ENCODE peak calls at places on chromosomes 6 and 20, in five cellular contexts. X is Panc1; G is BJ; W is CD8-positive, alpha-beta memory T cell; C is esophagus muscularis mucosa. M is an unnamed sample.

GRCh38 chr6:13431861-13432465 is 55.4 kb downstream of the GFOD1 start:
- DNase-seq in X (no peak), G (no peak), W (no peak), C (no peak), M (no peak)

GRCh38 chr20:44129996-44130718 is 56.8 kb downstream of the JPH2 start:
- DNase-seq in X (no peak), G (no peak), W (no peak), C (no peak), M (peak)

GRCh38 chr20:9949563-9949962 is 85.2 kb upstream of the ANKEF1 start:
- DNase-seq in X (no peak), G (no peak), W (no peak), C (no peak), M (no peak)

GRCh38 chr6:87756858-87757257 is 54.8 kb upstream of the AKIRIN2 start:
- DNase-seq in X (no peak), G (peak), W (no peak), C (no peak), M (peak)

GRCh38 chr6:31125586-31126363 is 5.5 kb upstream of the CDSN start:
- DNase-seq in X (no peak), G (no peak), W (no peak), C (no peak), M (peak)

GRCh38 chr20:47150403-47151152 is 205.9 kb downstream of the ZMYND8 start:
- DNase-seq in X (peak), G (no peak), W (no peak), C (no peak), M (no peak)

GRCh38 chr20:48041078-48041780 is 255.9 kb upstream of the SULF2 start:
- DNase-seq in X (no peak), G (no peak), W (no peak), C (no peak), M (no peak)

GRCh38 chr6:139650941-139651340 is 276.5 kb upstream of the CITED2 start:
- DNase-seq in X (no peak), G (no peak), W (no peak), C (no peak), M (no peak)

GRCh38 chr20:41392295-41392694 is 25.7 kb upstream of the EMILIN3 start:
- DNase-seq in X (no peak), G (no peak), W (no peak), C (no peak), M (no peak)

GRCh38 chr6:5053038-5053437 is 32.1 kb upstream of the PPP1R3G start:
- DNase-seq in X (no peak), G (no peak), W (no peak), C (no peak), M (no peak)

GRCh38 chr6:143952947-143953346 is 55.1 kb downstream of the PLAGL1 start:
- DNase-seq in X (no peak), G (no peak), W (no peak), C (no peak), M (no peak)

GRCh38 chr6:20137288-20137687 is 75.0 kb downstream of the MBOAT1 start:
- DNase-seq in X (no peak), G (no peak), W (no peak), C (no peak), M (no peak)

GRCh38 chr6:35415065-35415880 is 36.9 kb upstream of the FANCE start:
- DNase-seq in X (no peak), G (no peak), W (no peak), C (no peak), M (peak)

GRCh38 chr20:41135187-41135887 is 2.0 kb upstream of the PLCG1 start:
- DNase-seq in X (no peak), G (no peak), W (peak), C (no peak), M (no peak)

GRCh38 chr20:51650685-51651134 is 108.2 kb upstream of the NFATC2 start:
- DNase-seq in X (no peak), G (no peak), W (no peak), C (no peak), M (no peak)

GRCh38 chr6:127464161-127464880 is 5.1 kb upstream of the KIAA0408 start:
- DNase-seq in X (no peak), G (peak), W (no peak), C (no peak), M (peak)

GRCh38 chr6:20234136-20234535 is 21.9 kb upstream of the MBOAT1 start:
- DNase-seq in X (no peak), G (no peak), W (no peak), C (no peak), M (no peak)

GRCh38 chr6:144104898-144105487 is 9.6 kb upstream of the SF3B5 start:
- DNase-seq in X (peak), G (peak), W (no peak), C (no peak), M (peak)

GRCh38 chr6:32796848-32797776 is 19.7 kb downstream of the HLA-DOB start:
- DNase-seq in X (peak), G (no peak), W (peak), C (peak), M (no peak)

GRCh38 chr6:104995989-104996617 is 39.2 kb downstream of the LIN28B start:
- DNase-seq in X (peak), G (no peak), W (no peak), C (no peak), M (peak)

GRCh38 chr6:87333591-87334181 is 4.6 kb upstream of the GJB7 start:
- DNase-seq in X (no peak), G (peak), W (no peak), C (no peak), M (no peak)

GRCh38 chr20:17624070-17624469 is 54.2 kb downstream of the DSTN start:
- DNase-seq in X (no peak), G (no peak), W (no peak), C (no peak), M (no peak)

GRCh38 chr20:48846516-48847492 is 19.0 kb upstream of the PREX1 start:
- DNase-seq in X (no peak), G (no peak), W (no peak), C (no peak), M (no peak)

GRCh38 chr6:56954389-56955170 is at the start of gene BEND6:
- DNase-seq in X (no peak), G (no peak), W (no peak), C (no peak), M (peak)

GRCh38 chr6:127547215-127547614 is 28.1 kb upstream of the MTCL3 start:
- DNase-seq in X (no peak), G (no peak), W (no peak), C (no peak), M (no peak)

GRCh38 chr6:168355716-168356522 is 36.3 kb upstream of the DACT2 start:
- DNase-seq in X (no peak), G (no peak), W (no peak), C (no peak), M (no peak)

GRCh38 chr20:63772781-63773520 is 33.4 kb downstream of the SLC2A4RG start:
- DNase-seq in X (no peak), G (no peak), W (no peak), C (no peak), M (no peak)

GRCh38 chr20:8399963-8400362 is 267.9 kb downstream of the PLCB1 start:
- DNase-seq in X (no peak), G (no peak), W (no peak), C (no peak), M (no peak)

GRCh38 chr6:108518714-108519576 is 41.8 kb upstream of the FOXO3 start:
- DNase-seq in X (peak), G (no peak), W (no peak), C (no peak), M (no peak)

GRCh38 chr20:20664795-20665194 is 47.6 kb downstream of the RALGAPA2 start:
- DNase-seq in X (peak), G (no peak), W (no peak), C (no peak), M (no peak)

GRCh38 chr20:36645998-36646397 is at the start of gene SLA2:
- DNase-seq in X (no peak), G (no peak), W (peak), C (no peak), M (no peak)

GRCh38 chr6:19782588-19782987 is 54.6 kb upstream of the ID4 start:
- DNase-seq in X (no peak), G (no peak), W (no peak), C (no peak), M (no peak)

GRCh38 chr6:169591616-169592015 is 110.2 kb downstream of the WDR27 start:
- DNase-seq in X (no peak), G (no peak), W (no peak), C (no peak), M (no peak)

GRCh38 chr6:169590376-169590939 is 111.4 kb downstream of the WDR27 start:
- DNase-seq in X (no peak), G (no peak), W (no peak), C (no peak), M (no peak)

GRCh38 chr6:169589293-169589692 is 112.5 kb downstream of the WDR27 start:
- DNase-seq in X (peak), G (no peak), W (no peak), C (no peak), M (no peak)

GRCh38 chr6:169589699-169590257 is 112.1 kb downstream of the WDR27 start:
- DNase-seq in X (peak), G (no peak), W (no peak), C (no peak), M (no peak)

DNA sequence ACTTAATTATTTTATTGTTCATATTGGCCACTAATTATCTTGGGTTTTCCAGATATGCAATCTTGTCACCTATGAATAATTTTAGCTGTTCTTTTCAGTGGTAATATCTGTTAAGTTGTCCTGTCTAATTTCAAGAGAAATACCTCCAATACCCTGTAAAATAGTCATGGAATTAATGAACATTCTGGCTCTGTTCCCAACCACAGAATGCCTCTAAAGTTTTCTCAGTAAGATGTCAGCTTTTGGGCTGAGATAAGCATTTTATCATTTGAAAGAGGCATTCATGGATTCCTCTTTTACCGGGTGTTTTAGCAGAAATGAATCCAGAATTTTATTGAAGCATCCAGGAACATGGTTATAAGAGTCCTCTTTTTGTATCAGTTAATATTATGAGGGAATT is 109.3 kb downstream of the WDR27 start:
- DNase-seq in X (no peak), G (peak), W (no peak), C (no peak), M (peak)
- H3K4me3 ChIP-seq in X (no peak), G (no peak), W (no peak), C (no peak), M (no peak)

DNA sequence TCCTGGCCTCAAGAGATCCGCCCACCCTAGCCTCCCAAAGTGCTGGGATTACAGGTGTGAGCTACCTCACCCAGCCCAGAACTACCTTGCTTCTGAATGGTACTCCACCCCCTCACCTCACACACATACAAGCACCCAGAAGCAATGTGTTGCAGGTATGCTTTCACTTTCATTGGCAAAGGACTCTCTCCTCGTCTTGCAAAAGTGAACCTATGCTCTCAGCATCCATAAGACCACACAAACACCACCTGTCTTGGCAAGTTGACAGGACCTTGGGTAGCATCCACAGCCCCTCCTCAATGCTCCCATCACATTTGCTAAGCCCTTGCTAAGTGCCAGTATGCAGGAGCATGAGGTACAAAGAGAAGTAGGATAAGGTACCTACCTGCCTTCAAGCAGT is 3.7 kb downstream of the KIF13A start:
- DNase-seq in X (no peak), G (no peak), W (no peak), C (no peak), M (no peak)
- H3K4me3 ChIP-seq in X (no peak), G (no peak), W (no peak), C (no peak), M (no peak)

GRCh38 chr6:1381397-1382330 is 7.7 kb upstream of the FOXF2 start:
- DNase-seq in X (no peak), G (no peak), W (peak), C (no peak), M (no peak)
- H3K4me3 ChIP-seq in X (peak), G (peak), W (no peak), C (peak), M (peak)

GRCh38 chr6:36805107-36805797 is 34.0 kb downstream of the CPNE5 start:
- DNase-seq in X (no peak), G (no peak), W (no peak), C (no peak), M (no peak)

GRCh38 chr6:36803482-36803881 is 35.8 kb downstream of the CPNE5 start:
- DNase-seq in X (no peak), G (no peak), W (no peak), C (no peak), M (no peak)

GRCh38 chr6:36803908-36804307 is 35.3 kb downstream of the CPNE5 start:
- DNase-seq in X (no peak), G (no peak), W (no peak), C (no peak), M (no peak)

GRCh38 chr6:36805917-36806316 is 33.3 kb downstream of the CPNE5 start:
- DNase-seq in X (no peak), G (no peak), W (no peak), C (no peak), M (no peak)

DNA sequence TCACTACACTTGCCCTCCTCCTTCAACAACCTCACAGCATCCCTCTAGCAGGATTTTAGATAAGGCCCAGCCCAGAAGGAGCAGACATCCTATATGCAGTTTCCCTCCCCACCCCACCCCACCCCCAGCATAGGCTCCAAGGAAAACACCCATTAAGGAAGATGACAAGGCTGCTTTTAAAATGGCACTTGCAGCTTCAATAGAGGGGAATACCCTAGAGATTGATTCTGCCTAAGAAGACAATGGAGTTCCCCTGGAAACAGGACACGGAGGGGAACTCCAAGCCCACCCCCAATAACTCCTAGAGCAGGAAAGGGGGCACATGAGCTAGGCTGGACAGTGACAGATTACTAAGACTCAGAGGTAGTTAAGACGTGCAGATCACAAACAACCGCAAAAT is 34.7 kb downstream of the CPNE5 start:
- DNase-seq in X (no peak), G (no peak), W (no peak), C (no peak), M (no peak)
- H3K4me3 ChIP-seq in X (no peak), G (no peak), W (no peak), C (no peak), M (no peak)

DNA sequence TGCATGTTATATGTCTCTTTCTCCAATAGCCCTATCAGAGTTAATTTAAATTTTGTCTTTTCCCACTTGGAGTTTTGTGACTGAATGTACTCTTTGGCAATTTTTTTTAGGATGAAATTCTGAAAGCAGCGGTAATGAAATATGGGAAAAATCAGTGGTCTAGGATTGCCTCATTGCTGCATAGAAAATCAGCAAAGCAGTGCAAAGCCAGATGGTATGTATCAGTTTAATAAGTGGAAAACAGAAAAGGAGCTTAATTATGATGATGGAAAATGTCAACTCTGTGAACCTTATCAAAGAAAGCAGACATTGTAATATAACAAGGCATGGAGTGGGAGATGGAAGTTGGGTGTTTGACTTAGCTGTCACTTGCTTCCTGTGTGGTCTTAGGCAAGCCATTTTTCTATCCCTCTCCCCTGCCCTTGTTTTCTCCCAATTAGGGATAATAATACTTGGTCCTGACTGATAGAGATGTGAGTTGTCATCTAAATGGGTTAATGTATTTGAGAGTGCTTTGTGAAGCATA is 2.7 kb downstream of the CDC5L start:
- DNase-seq in X (no peak), G (no peak), W (no peak), C (no peak), M (no peak)
- H3K4me3 ChIP-seq in X (no peak), G (no peak), W (no peak), C (no peak), M (no peak)

DNA sequence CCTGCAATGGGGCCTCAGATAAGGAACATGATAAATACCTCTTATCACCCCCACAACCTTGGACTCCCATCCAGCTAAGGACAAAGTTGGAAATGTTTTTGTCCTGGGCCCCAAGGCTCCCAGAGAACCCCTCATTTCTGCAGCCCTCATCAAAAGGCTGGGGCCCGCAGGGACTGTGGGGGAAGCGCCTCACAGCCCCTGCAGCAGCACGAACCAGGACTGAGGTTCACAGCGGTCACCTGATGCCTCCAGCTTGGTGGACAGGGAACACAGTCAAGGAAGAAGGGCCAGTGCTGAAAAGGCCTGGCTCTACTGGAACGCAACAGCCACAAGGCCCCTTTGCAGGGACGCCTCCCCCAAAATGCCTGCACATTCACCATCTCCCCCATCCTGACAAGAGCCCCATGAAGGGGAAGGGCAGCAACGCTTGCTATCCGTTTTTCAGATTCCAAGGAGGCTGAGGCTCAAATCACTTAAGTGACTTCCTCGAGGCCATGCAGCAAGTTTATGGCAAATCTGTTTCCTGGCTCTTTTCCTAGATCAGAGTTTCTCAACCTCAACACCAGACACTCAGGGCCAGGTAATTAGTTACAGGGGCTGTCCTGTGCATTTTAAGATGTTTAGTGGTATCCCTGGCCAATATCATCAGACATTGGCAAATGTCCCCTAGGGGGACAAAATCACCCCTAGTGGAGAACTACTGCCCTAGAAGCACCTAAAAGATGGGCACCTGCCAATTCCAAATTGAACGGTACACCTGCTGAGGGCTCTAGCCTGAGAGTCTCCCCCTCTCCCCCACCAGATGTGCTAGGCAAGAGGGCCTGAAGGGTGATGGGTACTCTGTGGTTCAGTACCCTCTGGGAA is 10.5 kb downstream of the TFEB start:
- DNase-seq in X (no peak), G (no peak), W (no peak), C (no peak), M (no peak)
- H3K4me3 ChIP-seq in X (no peak), G (no peak), W (no peak), C (no peak), M (no peak)

GRCh38 chr6:154516276-154516675 is 5.8 kb upstream of the CNKSR3 start:
- DNase-seq in X (no peak), G (no peak), W (no peak), C (no peak), M (no peak)
- H3K4me3 ChIP-seq in X (no peak), G (no peak), W (no peak), C (peak), M (peak)

DNA sequence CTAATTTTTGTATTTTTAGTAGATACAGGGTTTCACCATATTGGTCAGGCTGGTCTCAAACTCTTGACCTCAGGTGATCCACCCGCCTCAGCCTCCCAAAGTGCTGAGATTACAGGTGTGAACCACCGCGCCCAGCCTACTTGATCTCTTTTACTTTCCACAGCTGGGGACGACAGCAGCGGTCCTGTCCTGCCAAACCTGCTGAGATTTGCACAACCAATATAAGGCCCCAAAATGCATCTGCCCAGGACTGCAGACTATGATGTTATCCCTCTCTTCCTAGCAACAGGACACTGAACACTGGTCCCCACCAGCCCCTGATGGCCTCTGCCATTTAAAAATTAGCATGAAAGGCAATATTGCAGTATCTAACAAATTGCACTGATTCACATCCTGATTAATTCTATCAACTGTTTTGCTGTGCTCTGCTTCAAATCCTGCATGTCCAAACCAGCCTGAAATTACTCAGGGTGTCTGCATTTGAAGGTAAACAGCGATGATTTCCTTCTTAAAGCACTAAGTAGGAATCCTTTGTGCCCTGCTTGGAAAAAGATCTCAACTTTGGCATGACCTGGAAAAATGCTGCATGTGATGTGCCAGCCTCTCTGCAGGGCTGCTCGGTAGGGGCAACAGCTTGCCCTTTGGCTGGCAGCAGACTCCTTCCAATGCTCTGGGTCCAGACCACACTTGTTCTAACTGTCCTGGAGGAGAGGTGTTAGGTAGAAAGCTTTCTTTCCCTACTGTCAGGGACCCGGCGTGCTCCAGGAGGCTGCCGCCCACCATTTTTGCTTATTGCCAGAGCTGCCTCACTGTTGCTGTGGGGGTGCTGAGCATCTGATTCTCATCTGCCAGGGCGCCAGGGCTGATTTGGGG is 27.4 kb upstream of the PXDC1 start:
- DNase-seq in X (no peak), G (no peak), W (no peak), C (no peak), M (no peak)
- H3K4me3 ChIP-seq in X (no peak), G (no peak), W (no peak), C (no peak), M (no peak)

M was measured in skeletal muscle cell.